ENCODE peak calls at places on chromosomes 1 and 21, in four cellular contexts. X, O, S and D are unnamed samples.

GRCh38 chr1:62068978-62069377 is 125.7 kb upstream of the L1TD1 start:
- DNase-seq in X (peak), O (no peak), S (no peak), D (no peak)

GRCh38 chr21:44704636-44705001 is 6.8 kb downstream of the TSPEAR start:
- DNase-seq in X (no peak), O (no peak), S (no peak), D (no peak)

GRCh38 chr21:34970126-34970525 is 79.0 kb downstream of the RUNX1 start:
- DNase-seq in X (peak), O (no peak), S (no peak), D (no peak)

GRCh38 chr1:248828845-248829244 is 3.1 kb upstream of the SH3BP5L start:
- DNase-seq in X (peak), O (no peak), S (no peak), D (no peak)

GRCh38 chr1:25642710-25643109 is 26.1 kb downstream of the MAN1C1 start:
- DNase-seq in X (peak), O (peak), S (no peak), D (no peak)

GRCh38 chr1:218874313-218874712 is 299.4 kb upstream of the LYPLAL1 start:
- DNase-seq in X (peak), O (no peak), S (no peak), D (no peak)

GRCh38 chr1:173002891-173003582 is 47.7 kb downstream of the TNFSF18 start:
- DNase-seq in X (peak), O (no peak), S (no peak), D (no peak)

GRCh38 chr1:59814901-59815825 is at the start of gene HOOK1:
- DNase-seq in X (no peak), O (no peak), S (peak), D (no peak)

GRCh38 chr1:47487332-47487731 is 49.5 kb downstream of the FOXD2 start:
- DNase-seq in X (no peak), O (no peak), S (no peak), D (no peak)

GRCh38 chr21:21367583-21367982 is 369.4 kb downstream of the NCAM2 start:
- DNase-seq in X (no peak), O (no peak), S (no peak), D (no peak)

GRCh38 chr1:233257786-233258185 is 37.7 kb downstream of the PCNX2 start:
- DNase-seq in X (no peak), O (no peak), S (no peak), D (no peak)

GRCh38 chr1:33163621-33164071 is 18.2 kb downstream of the TRIM62 start:
- DNase-seq in X (no peak), O (no peak), S (no peak), D (no peak)

GRCh38 chr1:30727796-30728195 is 4.4 kb upstream of the MATN1 start:
- DNase-seq in X (peak), O (no peak), S (no peak), D (no peak)

GRCh38 chr1:205256956-205257615 is 29.3 kb downstream of the TMCC2 start:
- DNase-seq in X (no peak), O (no peak), S (no peak), D (no peak)

GRCh38 chr21:36183144-36183795 is 26.6 kb downstream of the DOP1B start:
- DNase-seq in X (no peak), O (no peak), S (no peak), D (no peak)

GRCh38 chr1:116795482-116795829 is 41.2 kb downstream of the CD2 start:
- DNase-seq in X (no peak), O (no peak), S (no peak), D (no peak)

GRCh38 chr1:168879906-168880734 is 151.1 kb upstream of the DPT start:
- DNase-seq in X (peak), O (no peak), S (peak), D (no peak)

GRCh38 chr1:43348343-43348808 is 10.4 kb upstream of the CDC20 start:
- DNase-seq in X (no peak), O (no peak), S (no peak), D (no peak)

GRCh38 chr1:209850342-209850979 is 22.7 kb downstream of the UTP25 start:
- DNase-seq in X (peak), O (no peak), S (peak), D (peak)

GRCh38 chr1:34460193-34460592 is 283.5 kb downstream of the C1orf94 start:
- DNase-seq in X (peak), O (no peak), S (peak), D (peak)

GRCh38 chr21:46515109-46515508 is 56.4 kb downstream of the DIP2A start:
- DNase-seq in X (peak), O (peak), S (peak), D (no peak)

GRCh38 chr1:211577277-211577825 is 1.6 kb downstream of the SLC30A1 start:
- DNase-seq in X (no peak), O (no peak), S (no peak), D (no peak)

GRCh38 chr1:2787163-2787911 is 14.2 kb downstream of the TTC34 start:
- DNase-seq in X (no peak), O (no peak), S (no peak), D (no peak)

GRCh38 chr1:202160377-202160940 is at the start of gene PTPN7:
- DNase-seq in X (no peak), O (peak), S (no peak), D (no peak)

GRCh38 chr1:66752000-66752592 is at the start of gene DYNLT5:
- DNase-seq in X (peak), O (no peak), S (peak), D (no peak)

GRCh38 chr1:241177665-241178064 is 179.3 kb downstream of the RGS7 start:
- DNase-seq in X (no peak), O (no peak), S (no peak), D (no peak)

GRCh38 chr1:228459091-228459993 is 27.8 kb upstream of the RNF187 start:
- DNase-seq in X (peak), O (peak), S (no peak), D (peak)

GRCh38 chr1:67201891-67202290 is 35.6 kb downstream of the IL23R start:
- DNase-seq in X (no peak), O (no peak), S (no peak), D (no peak)

GRCh38 chr1:219582865-219583264 is 30.0 kb downstream of the ZC3H11B start:
- DNase-seq in X (no peak), O (no peak), S (no peak), D (no peak)

GRCh38 chr1:232471250-232471649 is 158.7 kb downstream of the SIPA1L2 start:
- DNase-seq in X (no peak), O (no peak), S (no peak), D (no peak)

GRCh38 chr1:162548170-162548569 is 13.4 kb upstream of the UAP1 start:
- DNase-seq in X (peak), O (no peak), S (no peak), D (no peak)

GRCh38 chr1:16156848-16157495 is 1.1 kb upstream of the EPHA2 start:
- DNase-seq in X (no peak), O (no peak), S (no peak), D (no peak)

GRCh38 chr1:30172757-30173156 is 550.6 kb downstream of the MATN1 start:
- DNase-seq in X (no peak), O (no peak), S (no peak), D (no peak)

GRCh38 chr1:41442697-41443251 is 41.7 kb downstream of the EDN2 start:
- DNase-seq in X (peak), O (no peak), S (no peak), D (no peak)

GRCh38 chr1:47332779-47333577 is 612 bp upstream of the CMPK1 start:
- DNase-seq in X (no peak), O (no peak), S (no peak), D (no peak)

GRCh38 chr1:69911301-69911801 is 294.0 kb downstream of the LRRC40 start:
- DNase-seq in X (peak), O (no peak), S (no peak), D (no peak)

GRCh38 chr1:12180315-12180714 is 13.5 kb downstream of the TNFRSF1B start:
- DNase-seq in X (no peak), O (no peak), S (no peak), D (no peak)